ENCODE peak calls at places on chromosomes 2 and 18, in six cellular contexts. L is IMR-90, P is H9, Z is mesenchymal stem cell, E is mesendoderm, A is H1. U is an unnamed sample.

GRCh38 chr2:28080911-28081310 is 190.4 kb downstream of the BABAM2 start:
- DNase-seq in L (peak), P (no peak), Z (peak), E (no peak), A (no peak), U (no peak)

GRCh38 chr18:48939368-48940097 is 11.2 kb downstream of the SMAD7 start:
- DNase-seq in L (no peak), P (peak), Z (peak), E (no peak), A (no peak), U (no peak)

GRCh38 chr2:201218780-201219179 is 35.8 kb downstream of the CASP10 start:
- DNase-seq in L (peak), P (no peak), Z (no peak), E (no peak), A (no peak), U (no peak)

GRCh38 chr2:191696001-191696400 is 18.1 kb downstream of the NABP1 start:
- DNase-seq in L (peak), P (no peak), Z (peak), E (no peak), A (no peak), U (no peak)

GRCh38 chr18:3690682-3691066 is 240.7 kb downstream of the TGIF1 start:
- DNase-seq in L (peak), P (no peak), Z (no peak), E (no peak), A (no peak), U (no peak)

GRCh38 chr2:236745420-236746210 is 176.0 kb downstream of the ACKR3 start:
- DNase-seq in L (peak), P (no peak), Z (peak), E (peak), A (no peak), U (no peak)

GRCh38 chr2:62344472-62344871 is 148.6 kb downstream of the B3GNT2 start:
- DNase-seq in L (no peak), P (no peak), Z (no peak), E (no peak), A (no peak), U (no peak)

GRCh38 chr18:8339958-8340357 is 269.3 kb upstream of the RAB12 start:
- DNase-seq in L (no peak), P (no peak), Z (no peak), E (no peak), A (no peak), U (no peak)

GRCh38 chr2:132522901-132523300 is 106.3 kb downstream of the GPR39 start:
- DNase-seq in L (no peak), P (no peak), Z (no peak), E (peak), A (no peak), U (no peak)

GRCh38 chr2:86019121-86019520 is 86.6 kb downstream of the POLR1A start:
- DNase-seq in L (no peak), P (no peak), Z (no peak), E (no peak), A (no peak), U (no peak)

GRCh38 chr2:174753038-174753633 is 11.1 kb downstream of the CHRNA1 start:
- DNase-seq in L (no peak), P (no peak), Z (no peak), E (no peak), A (no peak), U (no peak)

GRCh38 chr2:19933351-19933981 is 31.7 kb upstream of the TTC32 start:
- DNase-seq in L (peak), P (no peak), Z (peak), E (no peak), A (no peak), U (no peak)

GRCh38 chr2:205390866-205391265 is 291.4 kb upstream of the NRP2 start:
- DNase-seq in L (peak), P (no peak), Z (no peak), E (no peak), A (no peak), U (no peak)

GRCh38 chr2:160541745-160542144 is 48.1 kb upstream of the RBMS1 start:
- DNase-seq in L (no peak), P (no peak), Z (no peak), E (no peak), A (no peak), U (no peak)

GRCh38 chr2:1626271-1626681 is 118.0 kb downstream of the PXDN start:
- DNase-seq in L (no peak), P (no peak), Z (peak), E (no peak), A (no peak), U (no peak)

GRCh38 chr2:142124706-142125105 is 6.1 kb downstream of the LRP1B start:
- DNase-seq in L (no peak), P (no peak), Z (no peak), E (no peak), A (no peak), U (no peak)

GRCh38 chr2:8487461-8487932 is 194.4 kb upstream of the ID2 start:
- DNase-seq in L (no peak), P (peak), Z (no peak), E (peak), A (peak), U (no peak)

GRCh38 chr2:238947920-238948710 is 100.2 kb downstream of the TWIST2 start:
- DNase-seq in L (peak), P (peak), Z (peak), E (peak), A (no peak), U (no peak)

GRCh38 chr2:159069229-159069628 is 100.8 kb downstream of the TANC1 start:
- DNase-seq in L (no peak), P (no peak), Z (no peak), E (no peak), A (no peak), U (no peak)

DNA sequence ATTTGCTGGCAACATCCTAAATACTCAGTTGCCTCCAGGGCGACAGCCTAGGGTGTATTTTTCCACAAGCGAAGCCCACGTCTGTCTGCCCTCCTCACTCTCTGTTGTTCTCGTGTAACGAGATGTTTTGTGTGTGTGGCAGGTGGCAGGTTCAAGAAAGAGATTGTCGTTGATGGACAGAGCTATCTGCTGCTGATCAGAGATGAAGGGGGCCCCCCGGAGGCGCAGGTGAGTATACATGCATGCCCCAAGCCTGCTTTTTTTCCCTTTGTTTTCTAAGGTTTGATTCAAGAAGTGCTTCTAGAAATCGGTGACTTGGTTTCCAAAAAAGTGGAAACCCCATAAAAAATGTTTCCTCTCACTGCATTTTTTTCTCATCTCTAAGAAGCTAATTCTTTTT is 247.0 kb downstream of the AGAP1 start:
- DNase-seq in L (no peak), P (peak), Z (no peak), E (peak), A (no peak), U (no peak)
- H2BK15ac ChIP-seq in L (no peak), P (no peak), Z (no peak), E (no peak), A (no peak), U (no peak)

GRCh38 chr18:44712025-44712424 is 31.3 kb downstream of the SETBP1 start:
- DNase-seq in L (no peak), P (no peak), Z (no peak), E (peak), A (no peak), U (no peak)

GRCh38 chr18:44708451-44709083 is 27.9 kb downstream of the SETBP1 start:
- DNase-seq in L (peak), P (no peak), Z (peak), E (no peak), A (no peak), U (no peak)

GRCh38 chr18:44705075-44705474 is 24.4 kb downstream of the SETBP1 start:
- DNase-seq in L (no peak), P (no peak), Z (no peak), E (no peak), A (no peak), U (no peak)

GRCh38 chr18:44713435-44713834 is 32.7 kb downstream of the SETBP1 start:
- DNase-seq in L (no peak), P (no peak), Z (no peak), E (no peak), A (no peak), U (no peak)

GRCh38 chr18:44709297-44710117 is 28.8 kb downstream of the SETBP1 start:
- DNase-seq in L (no peak), P (no peak), Z (peak), E (no peak), A (no peak), U (no peak)
- H3K23ac ChIP-seq in L (no peak), P (no peak), Z (no peak), E (no peak), A (no peak), U (no peak)

GRCh38 chr2:70241338-70241737 is 7.1 kb downstream of the TIA1 start:
- DNase-seq in L (peak), P (no peak), Z (no peak), E (no peak), A (no peak), U (no peak)
- H3K4ac ChIP-seq in L (no peak), P (no peak), Z (no peak), E (no peak), A (no peak), U (no peak)

GRCh38 chr2:12107849-12108420 is 361.5 kb downstream of the LPIN1 start:
- DNase-seq in L (peak), P (no peak), Z (no peak), E (no peak), A (no peak), U (no peak)
- H2BK15ac ChIP-seq in L (peak), P (no peak), Z (no peak), E (no peak), A (peak), U (no peak)

DNA sequence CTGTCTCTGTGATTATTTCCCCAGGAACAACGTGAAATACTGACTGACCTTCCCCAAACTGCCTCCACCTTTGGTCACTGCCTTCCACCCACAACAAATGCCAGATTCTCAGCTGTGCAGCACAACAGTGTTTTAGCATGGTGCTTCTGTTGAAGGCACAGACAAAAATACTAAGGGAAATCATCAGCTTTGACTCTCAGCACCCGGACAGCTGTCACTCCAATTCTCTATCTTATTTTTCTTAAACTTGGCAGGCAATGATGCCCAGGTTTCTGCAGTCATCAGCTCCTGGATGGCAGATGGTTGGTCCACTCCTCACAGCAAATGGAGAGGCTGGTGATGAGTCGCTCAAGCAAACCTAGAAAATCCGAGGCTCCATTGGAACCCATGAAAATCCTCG is 2.9 kb upstream of the FAM124B start:
- DNase-seq in L (no peak), P (no peak), Z (no peak), E (no peak), A (no peak), U (no peak)
- H3K23ac ChIP-seq in L (no peak), P (no peak), Z (no peak), E (no peak), A (no peak), U (no peak)

DNA sequence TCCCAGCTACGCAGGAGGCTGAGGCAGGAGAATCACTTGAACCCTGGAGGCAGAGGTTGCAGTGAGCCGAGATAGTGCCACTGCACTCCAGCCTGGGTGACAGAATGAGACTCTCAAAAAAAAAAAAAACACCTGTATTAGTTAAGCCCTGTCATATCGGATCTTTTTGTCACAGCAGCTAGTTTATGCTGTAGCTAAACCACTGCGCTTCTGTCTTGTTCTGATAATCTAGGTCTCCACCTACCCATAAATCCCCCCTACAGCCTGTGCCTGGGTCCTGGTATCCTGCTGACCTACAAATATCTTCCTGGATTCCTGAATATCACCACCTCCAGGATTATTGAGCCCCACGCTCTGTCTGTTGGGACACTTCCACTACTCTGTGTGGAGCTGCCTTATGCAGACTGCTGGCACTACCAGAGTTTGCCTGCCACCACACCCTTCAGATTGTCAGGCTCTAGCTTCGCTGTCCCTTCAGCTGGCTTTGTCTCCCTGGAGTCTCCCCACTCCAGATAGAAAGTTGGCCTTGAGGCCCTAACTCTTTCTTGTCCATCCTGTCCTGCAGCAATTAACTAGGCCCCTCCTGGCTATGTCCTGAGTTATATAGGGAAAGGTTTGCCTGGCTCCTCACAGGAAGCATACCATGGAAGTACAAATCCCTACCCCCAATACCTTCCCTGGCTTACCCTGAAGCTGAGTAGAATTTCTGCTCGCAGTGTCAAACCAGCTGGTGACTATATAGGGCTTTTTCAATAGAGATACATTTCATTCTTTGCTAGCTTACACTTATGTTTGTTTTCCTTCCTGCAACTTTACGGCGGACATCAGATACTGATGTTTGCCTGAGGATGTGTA is 136.0 kb upstream of the SERTAD2 start:
- DNase-seq in L (no peak), P (no peak), Z (no peak), E (no peak), A (no peak), U (no peak)
- H3K4ac ChIP-seq in L (peak), P (no peak), Z (no peak), E (no peak), A (no peak), U (no peak)

GRCh38 chr2:150138587-150138986 is 348.9 kb downstream of the RND3 start:
- DNase-seq in L (no peak), P (no peak), Z (no peak), E (no peak), A (no peak), U (no peak)
- H2BK15ac ChIP-seq in L (peak), P (no peak), Z (peak), E (no peak), A (no peak), U (no peak)

U was measured in neuronal stem cell.